ENCODE peak calls at places on chromosomes 13 and 19, in five cellular contexts. I is mucosa of descending colon; A is tibial nerve; P is activated CD4-positive, alpha-beta T cell treated with anti-CD3 and anti-CD28 coated beads for 24 hours; F is glomerular endothelial cell. C is an unnamed sample.

GRCh38 chr13:110472904-110473563 is 88.5 kb downstream of the RAB20 start:
- DNase-seq in I (no peak), A (no peak), P (no peak), F (no peak), C (no peak)

GRCh38 chr19:16369306-16369663 is 44.7 kb downstream of the KLF2 start:
- DNase-seq in I (no peak), A (no peak), P (no peak), F (no peak), C (no peak)

GRCh38 chr19:35963514-35963913 is 27.3 kb downstream of the LRFN3 start:
- DNase-seq in I (no peak), A (no peak), P (no peak), F (peak; percentile 22), C (peak; percentile 20)

GRCh38 chr19:3466630-3467029 is 13.7 kb downstream of the SMIM24 start:
- DNase-seq in I (no peak), A (no peak), P (no peak), F (no peak), C (no peak)

GRCh38 chr19:40521276-40521675 is 54.5 kb downstream of the SPTBN4 start:
- DNase-seq in I (no peak), A (no peak), P (no peak), F (no peak), C (no peak)

GRCh38 chr13:43269037-43269476 is 245.7 kb downstream of the DNAJC15 start:
- DNase-seq in I (no peak), A (no peak), P (no peak), F (peak; percentile 48), C (peak; percentile 71)

GRCh38 chr13:72180253-72180952 is 313.4 kb upstream of the DACH1 start:
- DNase-seq in I (no peak), A (no peak), P (no peak), F (no peak), C (no peak)

GRCh38 chr13:26007774-26008173 is 44.0 kb downstream of the SHISA2 start:
- DNase-seq in I (no peak), A (no peak), P (no peak), F (no peak), C (no peak)

GRCh38 chr13:76725211-76725610 is 161.0 kb downstream of the KCTD12 start:
- DNase-seq in I (no peak), A (no peak), P (no peak), F (no peak), C (no peak)

GRCh38 chr19:52786078-52786463 is 520 bp downstream of the ZNF600 start:
- DNase-seq in I (peak; percentile 55), A (no peak), P (no peak), F (no peak), C (no peak)

GRCh38 chr13:99894835-99895427 is 76.6 kb downstream of the ZIC5 start:
- DNase-seq in I (no peak), A (no peak), P (no peak), F (no peak), C (peak; percentile 36)

GRCh38 chr19:57099199-57099661 is 20.6 kb upstream of the USP29 start:
- DNase-seq in I (no peak), A (peak; percentile 28), P (peak; percentile 20), F (no peak), C (no peak)

GRCh38 chr13:83378901-83379300 is 503.4 kb downstream of the SLITRK1 start:
- DNase-seq in I (no peak), A (no peak), P (no peak), F (no peak), C (no peak)

GRCh38 chr19:16076958-16077611 is 790 bp downstream of the TPM4 start:
- DNase-seq in I (peak; percentile 82), A (peak; percentile 61), P (no peak), F (no peak), C (peak; percentile 54)

GRCh38 chr13:73870970-73871935 is 263.0 kb downstream of the KLF12 start:
- DNase-seq in I (no peak), A (peak; percentile 15), P (peak; percentile 3), F (no peak), C (no peak)

GRCh38 chr13:112905086-112905485 is 63.9 kb upstream of the MCF2L start:
- DNase-seq in I (no peak), A (no peak), P (no peak), F (no peak), C (no peak)

GRCh38 chr13:28654276-28654675 is 4.7 kb upstream of the POMP start:
- DNase-seq in I (no peak), A (no peak), P (no peak), F (no peak), C (no peak)

GRCh38 chr19:30066781-30067759 is 125.0 kb downstream of the URI1 start:
- DNase-seq in I (peak; percentile 20), A (no peak), P (no peak), F (no peak), C (no peak)

GRCh38 chr19:10780368-10780767 is 55.6 kb downstream of the TMED1 start:
- DNase-seq in I (no peak), A (peak; percentile 64), P (no peak), F (peak; percentile 84), C (no peak)

GRCh38 chr13:74148437-74148836 is 14.2 kb upstream of the KLF12 start:
- DNase-seq in I (no peak), A (no peak), P (no peak), F (no peak), C (no peak)

GRCh38 chr19:17227798-17228367 is 1.9 kb downstream of the OCEL1 start:
- DNase-seq in I (no peak), A (no peak), P (no peak), F (no peak), C (no peak)

GRCh38 chr19:17784201-17785008 is 10.5 kb upstream of the B3GNT3 start:
- DNase-seq in I (no peak), A (peak; percentile 71), P (peak; percentile 66), F (no peak), C (peak; percentile 77)

GRCh38 chr13:103948477-103948876 is 882.3 kb upstream of the SLC10A2 start:
- DNase-seq in I (no peak), A (no peak), P (no peak), F (no peak), C (no peak)

GRCh38 chr13:50613356-50613831 is 230.1 kb downstream of the DLEU7 start:
- DNase-seq in I (no peak), A (no peak), P (no peak), F (no peak), C (no peak)

GRCh38 chr19:35299523-35300339 is 7.8 kb downstream of the MAG start:
- DNase-seq in I (no peak), A (no peak), P (no peak), F (no peak), C (peak; percentile 5)

GRCh38 chr13:107867701-107868661 is 347.4 kb downstream of the LIG4 start:
- DNase-seq in I (no peak), A (no peak), P (no peak), F (no peak), C (no peak)

GRCh38 chr13:27622102-27622820 is 569 bp downstream of the POLR1D start:
- DNase-seq in I (no peak), A (peak; percentile 5), P (no peak), F (no peak), C (no peak)

GRCh38 chr19:15466851-15467733 is 2.7 kb upstream of the RASAL3 start:
- DNase-seq in I (no peak), A (no peak), P (peak; percentile 48), F (peak; percentile 92), C (peak; percentile 37)

GRCh38 chr13:40784540-40784939 is 4.9 kb upstream of the SLC25A15 start:
- DNase-seq in I (no peak), A (no peak), P (no peak), F (no peak), C (no peak)

GRCh38 chr13:83121904-83122303 is 760.4 kb downstream of the SLITRK1 start:
- DNase-seq in I (no peak), A (no peak), P (no peak), F (no peak), C (no peak)

GRCh38 chr13:74067818-74068217 is 66.4 kb downstream of the KLF12 start:
- DNase-seq in I (no peak), A (no peak), P (no peak), F (no peak), C (no peak)

GRCh38 chr13:20126460-20127262 is 34.2 kb downstream of the GJA3 start:
- DNase-seq in I (no peak), A (no peak), P (no peak), F (no peak), C (no peak)

GRCh38 chr19:38587562-38587961 is 30.2 kb downstream of the MAP4K1 start:
- DNase-seq in I (no peak), A (no peak), P (no peak), F (no peak), C (no peak)

GRCh38 chr13:45292176-45292575 is 48.8 kb downstream of the TPT1 start:
- DNase-seq in I (no peak), A (no peak), P (no peak), F (no peak), C (no peak)

GRCh38 chr19:42069619-42070293 is at the start of gene GRIK5:
- DNase-seq in I (no peak), A (no peak), P (no peak), F (no peak), C (no peak)

GRCh38 chr13:107457686-107458085 is 757.6 kb downstream of the LIG4 start:
- DNase-seq in I (no peak), A (no peak), P (no peak), F (no peak), C (no peak)